ENCODE peak calls at places on chromosomes 16 and 17, in nine cellular contexts. A is PC-3; L is CD8-positive, alpha-beta T cell; N is heart left ventricle; J is left lung; I is cardiac fibroblast; V is ovary; Z is epithelial cell of esophagus; U is WERI-Rb-1. R is an unnamed sample.

GRCh38 chr16:69328854-69329316 is 1.5 kb downstream of the PDF start:
- DNase-seq in V (no peak), Z (peak), A (peak), L (no peak), I (peak), U (no peak), N (no peak), J (no peak), R (no peak)

GRCh38 chr17:79706931-79707382 is 23.8 kb upstream of the ENPP7 start:
- DNase-seq in V (no peak), A (no peak), L (no peak), N (no peak), J (no peak), Z (no peak), U (peak), I (no peak), R (no peak)

GRCh38 chr16:27463741-27464662 is 62.0 kb downstream of the IL21R start:
- DNase-seq in N (no peak), I (no peak), U (no peak), A (no peak), Z (no peak), J (no peak), L (peak), V (no peak), R (no peak)

GRCh38 chr17:6843241-6843890 is 11.8 kb upstream of the TEKT1 start:
- DNase-seq in L (no peak), V (no peak), J (no peak), U (no peak), I (peak), N (no peak), A (peak), Z (peak), R (no peak)

GRCh38 chr16:22117666-22118065 is 25.3 kb downstream of the VWA3A start:
- DNase-seq in A (peak), L (no peak), Z (peak), N (no peak), J (no peak), I (no peak), V (no peak), U (no peak), R (no peak)

GRCh38 chr16:80265624-80266306 is 275.0 kb upstream of the DYNLRB2 start:
- DNase-seq in L (no peak), I (peak), V (no peak), U (no peak), N (no peak), J (no peak), Z (no peak), A (no peak), R (no peak)

GRCh38 chr17:72754513-72754912 is 338.0 kb downstream of the SLC39A11 start:
- DNase-seq in Z (peak), U (no peak), N (no peak), V (no peak), I (peak), L (no peak), J (no peak), A (peak), R (no peak)

GRCh38 chr16:4306439-4307214 is 9.2 kb upstream of the GLIS2 start:
- DNase-seq in I (no peak), Z (no peak), V (peak), N (no peak), J (no peak), A (no peak), U (peak), L (peak), R (no peak)

GRCh38 chr17:17511971-17512858 is 16.0 kb upstream of the RASD1 start:
- DNase-seq in A (peak), V (no peak), L (no peak), I (peak), J (no peak), N (no peak), U (no peak), Z (peak), R (no peak)

GRCh38 chr17:11598274-11599221 is at the start of gene DNAH9:
- DNase-seq in Z (peak), N (peak), L (no peak), I (peak), V (peak), U (peak), J (peak), A (no peak), R (peak)

GRCh38 chr17:20154601-20155000 is 145.4 kb downstream of the SPECC1 start:
- DNase-seq in J (no peak), V (no peak), I (no peak), L (no peak), A (no peak), Z (peak), U (no peak), N (no peak), R (no peak)

GRCh38 chr17:44198721-44199552 is 747 bp downstream of the ATXN7L3 start:
- DNase-seq in A (peak), Z (peak), N (peak), V (peak), J (peak), L (no peak), U (peak), I (peak), R (peak)

GRCh38 chr17:11282586-11282985 is 41.6 kb downstream of the SHISA6 start:
- DNase-seq in I (no peak), V (no peak), L (no peak), J (no peak), A (no peak), U (no peak), Z (no peak), N (no peak), R (no peak)

GRCh38 chr17:80886641-80887573 is 104.7 kb upstream of the CHMP6 start:
- DNase-seq in Z (no peak), L (no peak), A (no peak), N (no peak), V (no peak), I (no peak), J (peak), U (no peak), R (no peak)

GRCh38 chr16:85372627-85373372 is 240.3 kb upstream of the GSE1 start:
- DNase-seq in A (peak), J (no peak), V (no peak), Z (peak), U (no peak), N (no peak), I (peak), L (no peak), R (no peak)

GRCh38 chr17:30229012-30229411 is 6.5 kb downstream of the SLC6A4 start:
- DNase-seq in V (no peak), I (no peak), U (no peak), A (no peak), N (no peak), L (no peak), Z (peak), J (no peak), R (no peak)

GRCh38 chr17:16106161-16106891 is 106.7 kb downstream of the TTC19 start:
- DNase-seq in N (no peak), J (no peak), Z (peak), I (peak), A (no peak), U (no peak), L (no peak), V (peak), R (no peak)

GRCh38 chr17:4006165-4006589 is 41.9 kb upstream of the ATP2A3 start:
- DNase-seq in L (no peak), N (no peak), A (no peak), U (no peak), V (no peak), Z (no peak), I (no peak), J (peak), R (no peak)

GRCh38 chr17:61312406-61313295 is 87.0 kb upstream of the TBX2 start:
- DNase-seq in V (no peak), I (no peak), U (no peak), N (no peak), J (no peak), A (no peak), Z (no peak), L (no peak), R (no peak)

GRCh38 chr16:54651851-54652770 is 278.6 kb upstream of the IRX5 start:
- DNase-seq in I (peak), V (no peak), A (no peak), J (peak), U (no peak), Z (peak), L (no peak), N (no peak), R (no peak)

GRCh38 chr17:50540485-50541401 is 6.2 kb upstream of the SPATA20 start:
- DNase-seq in V (peak), I (no peak), Z (no peak), N (no peak), U (no peak), L (no peak), A (no peak), J (no peak), R (no peak)

GRCh38 chr17:68343976-68344375 is 52.7 kb downstream of the ARSG start:
- DNase-seq in I (no peak), U (no peak), A (no peak), N (no peak), J (no peak), Z (no peak), L (no peak), V (no peak), R (no peak)

GRCh38 chr17:74773871-74774286 is 2.3 kb downstream of the NAT9 start:
- DNase-seq in N (no peak), L (no peak), I (peak), A (no peak), V (no peak), U (no peak), J (no peak), Z (no peak), R (no peak)

GRCh38 chr17:80946449-80946848 is 45.2 kb upstream of the CHMP6 start:
- DNase-seq in I (no peak), A (no peak), J (no peak), V (no peak), U (no peak), N (no peak), L (no peak), Z (no peak), R (no peak)

GRCh38 chr17:83203472-83204221 is 124.2 kb downstream of the METRNL start:
- DNase-seq in N (peak), U (peak), J (peak), L (no peak), I (peak), V (peak), A (no peak), Z (no peak), R (no peak)

GRCh38 chr17:4492762-4493561 is 5.7 kb upstream of the SPNS2 start:
- DNase-seq in A (peak), I (peak), Z (peak), N (no peak), U (no peak), V (peak), J (no peak), L (no peak), R (peak)

GRCh38 chr16:29025218-29025617 is 40.4 kb downstream of the LAT start:
- DNase-seq in L (no peak), J (no peak), I (no peak), N (no peak), V (no peak), U (no peak), Z (no peak), A (no peak), R (no peak)

GRCh38 chr16:29022196-29022595 is 37.3 kb downstream of the LAT start:
- DNase-seq in A (no peak), J (no peak), V (no peak), U (no peak), N (no peak), L (no peak), I (no peak), Z (no peak), R (no peak)

GRCh38 chr16:29025735-29026134 is 40.9 kb downstream of the LAT start:
- DNase-seq in V (no peak), J (no peak), L (no peak), I (no peak), Z (no peak), N (no peak), U (no peak), A (no peak), R (no peak)

GRCh38 chr16:29023279-29024278 is 38.7 kb downstream of the LAT start:
- DNase-seq in N (no peak), A (peak), J (no peak), I (peak), U (no peak), Z (peak), L (no peak), V (no peak), R (no peak)

DNA sequence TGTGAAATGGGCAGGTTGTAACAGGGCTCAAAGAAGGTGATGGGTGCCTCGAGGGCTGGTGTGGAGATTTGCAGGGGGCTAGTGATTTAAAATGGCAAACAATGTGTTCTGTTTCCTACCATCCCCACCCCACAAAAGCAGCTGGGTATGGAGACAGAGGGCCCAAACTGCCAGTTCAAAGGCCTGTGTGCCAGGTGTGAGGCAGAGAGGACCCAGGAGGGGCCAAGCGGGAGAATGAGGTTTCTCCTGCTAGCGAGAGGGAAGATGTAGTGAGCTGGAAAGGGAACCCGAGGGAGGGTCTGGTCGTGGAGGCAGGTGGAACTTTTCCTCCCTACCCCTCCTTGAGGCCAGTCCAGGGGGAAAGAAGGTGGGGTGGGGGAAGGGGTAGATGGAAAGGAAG is 39.4 kb downstream of the LAT start:
- DNase-seq in U (no peak), I (no peak), Z (no peak), V (no peak), A (no peak), J (no peak), N (no peak), L (no peak), R (no peak)
- TF ChIP-seq CTCF in U (no peak), I (no peak), Z (no peak), V (no peak), A (no peak), J (no peak), N (no peak), L (no peak), R (no peak)

GRCh38 chr16:81913222-81913621 is 98.0 kb downstream of the SDR42E1 start:
- DNase-seq in J (no peak), Z (no peak), N (no peak), I (no peak), U (no peak), A (no peak), L (no peak), V (no peak), R (no peak)

GRCh38 chr16:81907681-81908080 is 103.6 kb downstream of the SDR42E1 start:
- DNase-seq in Z (no peak), U (no peak), N (no peak), V (no peak), J (no peak), A (no peak), I (no peak), L (no peak), R (no peak)

GRCh38 chr16:81908466-81909230 is 102.6 kb downstream of the SDR42E1 start:
- DNase-seq in N (no peak), J (no peak), I (no peak), A (peak), V (no peak), L (no peak), U (no peak), Z (peak), R (no peak)

GRCh38 chr16:81912395-81912794 is 98.9 kb downstream of the SDR42E1 start:
- DNase-seq in A (no peak), V (no peak), L (no peak), I (no peak), Z (no peak), N (no peak), U (no peak), J (no peak), R (no peak)

DNA sequence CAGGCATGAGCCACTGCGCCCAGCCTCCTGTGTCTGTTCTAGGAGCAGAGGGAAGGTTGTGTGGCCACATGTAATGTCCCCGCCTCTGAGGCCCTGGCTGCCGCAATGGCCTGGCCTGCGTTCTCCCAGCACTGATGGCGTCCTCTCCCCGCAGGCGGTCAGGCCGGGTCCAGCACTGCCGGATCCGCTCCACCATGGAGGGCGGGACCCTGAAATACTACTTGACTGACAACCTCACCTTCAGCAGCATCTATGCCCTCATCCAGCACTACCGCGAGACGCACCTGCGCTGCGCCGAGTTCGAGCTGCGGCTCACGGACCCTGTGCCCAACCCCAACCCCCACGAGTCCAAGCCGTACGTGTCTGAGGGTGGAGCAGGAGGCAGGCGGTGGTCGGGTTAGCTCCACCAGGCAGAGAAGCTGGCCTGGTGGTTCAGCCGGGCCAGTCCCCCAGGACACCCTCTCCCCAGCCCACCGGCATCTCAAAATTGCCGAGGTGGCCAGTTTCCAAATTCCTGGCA is 100.8 kb downstream of the SDR42E1 start:
- DNase-seq in U (no peak), L (no peak), A (no peak), Z (no peak), V (no peak), J (no peak), I (no peak), N (no peak), R (no peak)
- TF ChIP-seq CTCF in U (no peak), L (no peak), A (no peak), Z (no peak), V (no peak), J (no peak), I (no peak), N (no peak), R (no peak)

GRCh38 chr16:3004781-3005284 is 7.9 kb upstream of the CLDN9 start:
- DNase-seq in I (no peak), Z (no peak), J (peak), U (peak), N (no peak), L (no peak), A (peak), V (no peak), R (no peak)

GRCh38 chr16:3001316-3001715 is 11.4 kb upstream of the CLDN9 start:
- DNase-seq in I (no peak), A (no peak), N (no peak), V (no peak), J (no peak), Z (no peak), L (no peak), U (peak), R (no peak)

GRCh38 chr16:3000540-3000939 is 12.2 kb upstream of the CLDN9 start:
- DNase-seq in I (no peak), U (no peak), J (no peak), N (no peak), L (no peak), V (no peak), Z (no peak), A (no peak), R (no peak)

GRCh38 chr16:3004319-3004718 is 8.4 kb upstream of the CLDN9 start:
- DNase-seq in A (no peak), U (no peak), I (no peak), N (no peak), J (no peak), L (no peak), Z (peak), V (no peak), R (no peak)

DNA sequence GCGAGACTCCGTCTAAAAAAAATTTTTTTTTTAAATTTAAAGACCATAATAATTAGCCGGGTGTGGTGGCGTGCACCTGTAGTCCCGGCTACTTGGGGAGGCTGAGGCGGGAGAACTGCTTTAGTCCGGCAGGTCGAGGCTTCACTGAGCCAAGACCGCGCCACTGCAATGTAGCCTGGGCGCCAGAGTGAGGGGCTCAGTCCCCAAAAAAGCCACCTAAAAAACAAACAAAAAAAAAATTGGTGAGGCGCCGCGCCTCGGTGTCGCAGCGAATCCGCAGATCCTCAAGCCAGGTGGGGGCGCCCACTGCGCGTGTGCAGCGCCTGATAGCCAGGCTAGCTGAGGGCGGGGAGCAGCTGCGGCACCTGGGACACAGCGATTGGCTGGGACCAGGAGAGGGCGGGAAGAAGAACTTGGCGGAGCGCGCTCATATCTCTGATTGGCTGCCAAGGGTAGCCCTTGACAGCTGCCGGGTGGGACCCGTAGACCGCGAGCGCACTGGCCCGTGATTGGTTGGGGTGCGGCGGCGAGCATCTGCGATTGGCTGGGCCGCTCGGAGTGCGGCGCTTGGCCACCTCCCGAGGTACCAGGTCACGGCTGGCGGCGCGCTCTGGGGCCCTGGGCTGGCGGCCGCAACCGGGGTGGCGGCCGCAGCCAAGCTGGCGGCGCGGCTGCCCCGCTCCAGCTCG is 9.0 kb upstream of the CLDN9 start:
- DNase-seq in Z (peak), I (peak), U (peak), A (peak), V (peak), N (peak), J (peak), L (peak), R (peak)
- TF ChIP-seq CTCF in Z (peak), I (peak), U (peak), A (peak), V (no peak), N (peak), J (peak), L (peak), R (peak)

DNA sequence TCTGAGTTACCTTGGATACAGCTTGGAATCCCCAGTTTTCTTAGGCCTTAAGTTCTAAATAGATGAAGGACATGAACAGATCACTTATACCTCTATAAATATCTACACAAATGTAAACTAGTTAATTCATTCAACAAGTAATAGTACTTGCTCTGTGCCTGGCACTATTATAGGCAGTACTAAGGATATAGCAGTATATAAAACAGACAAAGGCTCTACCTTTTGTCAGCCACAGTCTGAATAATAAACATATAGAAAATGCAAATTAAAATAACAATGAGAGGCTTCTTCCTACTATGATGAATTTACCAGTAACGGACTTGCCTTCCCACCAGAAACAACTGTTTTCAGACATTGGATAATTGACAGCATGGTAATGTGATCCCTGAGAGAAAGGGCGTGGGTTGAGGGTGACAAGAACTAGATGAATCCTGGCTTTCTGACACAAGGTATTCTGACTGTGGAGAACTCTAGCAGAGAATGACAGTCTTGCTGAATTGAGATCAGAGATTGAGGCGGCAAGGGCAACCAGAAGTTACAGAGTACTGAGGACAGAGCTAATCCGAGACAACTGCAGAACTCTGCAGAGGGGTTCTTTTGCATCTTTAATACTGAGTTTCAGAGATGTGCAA is 170.5 kb downstream of the TANC2 start:
- DNase-seq in U (no peak), J (no peak), V (no peak), L (no peak), Z (no peak), A (no peak), N (no peak), I (no peak), R (no peak)
- TF ChIP-seq CTCF in U (no peak), J (no peak), V (no peak), L (no peak), Z (no peak), A (no peak), N (no peak), I (no peak), R (no peak)

DNA sequence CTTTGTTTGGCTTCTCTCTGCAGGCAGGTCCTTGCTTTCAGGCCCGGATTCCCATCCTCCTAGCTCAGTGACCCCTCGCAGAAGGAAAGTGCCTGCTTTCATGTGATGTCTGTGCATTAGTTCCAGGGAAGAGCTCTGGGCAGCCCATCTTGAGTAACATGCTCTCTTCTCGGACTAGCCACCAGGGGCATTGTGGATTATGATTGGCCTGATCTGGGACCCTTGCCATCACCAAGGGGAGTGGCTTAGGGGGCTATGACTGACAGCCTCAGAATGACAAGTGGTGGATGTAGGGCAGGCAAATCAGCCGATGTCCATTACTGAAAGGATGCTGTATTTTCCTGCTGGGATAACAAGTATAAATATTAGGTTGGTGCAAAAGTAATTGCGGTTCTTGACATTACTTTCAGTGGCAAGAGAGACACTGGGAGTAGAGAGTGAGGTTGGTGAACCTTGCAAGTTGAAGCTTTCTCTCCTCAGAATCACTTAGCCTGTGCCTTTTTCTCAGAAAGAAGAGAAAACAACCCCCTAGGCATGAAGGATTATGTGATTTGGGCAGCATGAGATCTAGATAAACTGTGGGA is 71.5 kb upstream of the MPHOSPH6 start:
- DNase-seq in N (no peak), U (no peak), A (no peak), V (no peak), L (no peak), J (no peak), I (no peak), Z (no peak), R (no peak)
- TF ChIP-seq CTCF in N (no peak), U (no peak), A (no peak), V (no peak), L (no peak), J (no peak), I (no peak), Z (no peak), R (no peak)